ENCODE peak calls at places on chromosomes 1 and 21, in seven cellular contexts. J is T1000; B is NT2/D1; R is AG08395; E is stromal cell of bone marrow; K is substantia nigra; G is activated CD4-positive, CD25-positive, alpha-beta regulatory T cell treated with anti-CD3 and anti-CD28 coated beads, Interleukin-2, amount 50 U/mL, for 72 hours. M is an unnamed sample.

GRCh38 chr1:44688760-44689446 is 14.4 kb downstream of the ARMH1 start:
- DNase-seq in R (no peak), K (no peak), G (no peak), B (no peak), J (no peak), E (no peak), M (no peak)

GRCh38 chr1:167661527-167662436 is 31.8 kb downstream of the RCSD1 start:
- DNase-seq in B (no peak), K (no peak), J (peak; percentile 25), R (peak; percentile 83), E (peak; percentile 79), G (no peak), M (peak; percentile 84)

GRCh38 chr1:221794079-221794670 is 52.3 kb upstream of the DUSP10 start:
- DNase-seq in B (no peak), J (no peak), G (no peak), K (no peak), E (no peak), R (peak; percentile 27), M (no peak)

GRCh38 chr1:111600886-111601386 is 18.7 kb upstream of the RAP1A start:
- DNase-seq in R (no peak), B (no peak), G (no peak), K (no peak), E (no peak), J (no peak), M (no peak)

GRCh38 chr1:81799939-81800740 is 594 bp upstream of the ADGRL2 start:
- DNase-seq in J (peak; percentile 57), R (peak; percentile 52), K (no peak), E (peak; percentile 70), B (peak; percentile 85), G (no peak), M (peak; percentile 89)

GRCh38 chr1:27614625-27615344 is 10.8 kb upstream of the AHDC1 start:
- DNase-seq in J (no peak), R (no peak), G (no peak), K (no peak), E (no peak), B (no peak), M (peak; percentile 68)

GRCh38 chr1:61122389-61122788 is 40.0 kb downstream of the NFIA start:
- DNase-seq in B (no peak), K (no peak), R (no peak), G (no peak), J (no peak), E (no peak), M (no peak)

GRCh38 chr1:24704411-24705259 is 40.6 kb upstream of the CLIC4 start:
- DNase-seq in R (no peak), G (no peak), B (peak; percentile 80), E (peak; percentile 44), J (no peak), K (peak; percentile 26), M (peak; percentile 89)

GRCh38 chr1:118783095-118783758 is 204.9 kb downstream of the TBX15 start:
- DNase-seq in K (no peak), G (no peak), J (no peak), B (no peak), R (no peak), E (no peak), M (no peak)

GRCh38 chr1:181807251-181807650 is 254.3 kb downstream of the ZNF648 start:
- DNase-seq in B (no peak), R (no peak), K (no peak), G (no peak), J (no peak), E (no peak), M (no peak)

GRCh38 chr1:168989985-168990384 is 116.5 kb upstream of the ATP1B1 start:
- DNase-seq in R (no peak), K (no peak), E (no peak), G (no peak), J (no peak), B (no peak), M (no peak)

GRCh38 chr1:205226868-205227583 is 720 bp upstream of the TMCC2 start:
- DNase-seq in E (peak; percentile 25), B (no peak), G (no peak), R (peak; percentile 44), K (no peak), J (no peak), M (peak; percentile 86)

GRCh38 chr1:171277534-171277933 is 29.2 kb downstream of the FMO1 start:
- DNase-seq in E (no peak), B (no peak), R (no peak), G (no peak), K (no peak), J (no peak), M (no peak)

GRCh38 chr1:204986181-204986580 is 56.8 kb upstream of the CNTN2 start:
- DNase-seq in R (no peak), J (no peak), G (no peak), K (no peak), B (no peak), E (no peak), M (peak; percentile 32)

GRCh38 chr1:43454270-43455011 is 710 bp upstream of the HYI start:
- DNase-seq in G (peak; percentile 68), K (peak; percentile 41), J (peak; percentile 49), E (peak; percentile 76), R (peak; percentile 94), B (peak; percentile 88), M (peak; percentile 95)

GRCh38 chr1:172390243-172390619 is 30.3 kb upstream of the C1orf105 start:
- DNase-seq in B (no peak), K (no peak), J (no peak), E (no peak), R (no peak), G (no peak), M (no peak)

GRCh38 chr1:153251988-153252387 is 7.5 kb upstream of the LORICRIN start:
- DNase-seq in K (no peak), J (no peak), R (no peak), G (no peak), E (no peak), B (no peak), M (no peak)

GRCh38 chr1:156140879-156141707 is 12.3 kb upstream of the SEMA4A start:
- DNase-seq in E (no peak), J (no peak), G (peak; percentile 58), K (no peak), R (no peak), B (peak; percentile 76), M (peak; percentile 71)

GRCh38 chr1:206461602-206462455 is 8.4 kb upstream of the IKBKE start:
- DNase-seq in E (peak; percentile 62), G (peak; percentile 69), J (peak; percentile 51), R (peak; percentile 80), B (peak; percentile 66), K (peak; percentile 16), M (peak; percentile 93)

GRCh38 chr1:94004924-94005323 is 95.7 kb upstream of the GCLM start:
- DNase-seq in J (no peak), E (no peak), R (no peak), G (no peak), B (no peak), K (no peak), M (no peak)

GRCh38 chr1:55750020-55750995 is 535.1 kb upstream of the USP24 start:
- DNase-seq in J (no peak), G (no peak), B (no peak), E (no peak), R (no peak), K (no peak), M (no peak)

GRCh38 chr1:66557157-66557556 is 23.2 kb downstream of the SGIP1 start:
- DNase-seq in J (no peak), G (no peak), R (peak; percentile 30), B (no peak), K (no peak), E (no peak), M (no peak)

GRCh38 chr21:34603710-34604057 is 11.2 kb downstream of the RCAN1 start:
- DNase-seq in K (no peak), R (no peak), B (no peak), E (no peak), G (no peak), J (no peak), M (no peak)

GRCh38 chr1:54403808-54404261 is 2.4 kb downstream of the SSBP3 start:
- DNase-seq in K (no peak), R (peak; percentile 45), J (no peak), E (peak; percentile 47), G (no peak), B (no peak), M (peak; percentile 92)

GRCh38 chr1:174051956-174052355 is 29.8 kb upstream of the RC3H1 start:
- DNase-seq in K (peak; percentile 18), G (no peak), R (peak; percentile 27), J (no peak), B (no peak), E (peak; percentile 28), M (no peak)

GRCh38 chr1:15949453-15950245 is 26.3 kb downstream of the ZBTB17 start:
- DNase-seq in J (peak; percentile 96), B (no peak), R (peak; percentile 96), E (peak; percentile 94), K (no peak), G (peak; percentile 82), M (peak; percentile 99)

M was measured in osteoblast.